ENCODE peak calls at places on chromosome 18, in six cellular contexts. U is stimulated activated CD8-positive, alpha-beta memory T cell treated with anti-CD3 and anti-CD28 coated beads, Interleukin-7, amount 100 ng/mL, for 1 hour; D is NCI-H1092 treated with DMSO at 0.1 percent for 48 hours; L is heart right ventricle; H is AG08396; P is IMR-90. Z is an unnamed sample.

GRCh38 chr18:34117319-34117718 is 107.4 kb downstream of the NOL4 start:
- DNase-seq in U (no peak), D (peak), L (no peak), H (no peak), P (no peak), Z (no peak)

GRCh38 chr18:12038082-12038660 is 55.5 kb upstream of the ANKRD62 start:
- DNase-seq in U (no peak), D (no peak), L (peak), H (peak), P (no peak), Z (no peak)

GRCh38 chr18:78787751-78788150 is 191.9 kb upstream of the SALL3 start:
- DNase-seq in U (no peak), D (no peak), L (no peak), H (no peak), P (no peak), Z (no peak)

GRCh38 chr18:75293591-75293990 is 83.0 kb downstream of the TSHZ1 start:
- DNase-seq in U (no peak), D (no peak), L (no peak), H (no peak), P (peak), Z (no peak)

GRCh38 chr18:62586781-62587487 is 64.1 kb downstream of the ZCCHC2 start:
- DNase-seq in U (no peak), D (no peak), L (no peak), H (no peak), P (no peak), Z (no peak)

GRCh38 chr18:75507636-75508035 is 80.1 kb upstream of the SMIM21 start:
- DNase-seq in U (no peak), D (no peak), L (no peak), H (no peak), P (peak), Z (no peak)

GRCh38 chr18:67973916-67974315 is 457.4 kb upstream of the DSEL start:
- DNase-seq in U (no peak), D (no peak), L (no peak), H (no peak), P (no peak), Z (no peak)

GRCh38 chr18:63152096-63152495 is 167.5 kb downstream of the BCL2 start:
- DNase-seq in U (no peak), D (no peak), L (no peak), H (no peak), P (no peak), Z (no peak)

Z was measured in HFFc6.